ENCODE peak calls at places on chromosome 18, in four cellular contexts. H is BJ, S is AG09309, P is ovary. F is an unnamed sample.

GRCh38 chr18:5058768-5059539 is 138.1 kb downstream of the AKAIN1 start:
- DNase-seq in S (no peak), H (no peak), P (no peak), F (no peak)

GRCh38 chr18:57789105-57789504 is 14.0 kb downstream of the ATP8B1 start:
- DNase-seq in H (no peak), S (no peak), P (no peak), F (peak)

GRCh38 chr18:77057043-77057442 is 75.5 kb downstream of the MBP start:
- DNase-seq in S (no peak), H (no peak), P (no peak), F (no peak)

GRCh38 chr18:36706313-36706881 is 122.4 kb downstream of the TPGS2 start:
- DNase-seq in H (no peak), P (no peak), S (no peak), F (peak)

GRCh38 chr18:304887-305529 is 37.2 kb upstream of the THOC1 start:
- DNase-seq in H (no peak), P (no peak), S (no peak), F (no peak)

GRCh38 chr18:3713166-3713565 is 263.2 kb downstream of the TGIF1 start:
- DNase-seq in P (no peak), H (no peak), S (no peak), F (no peak)

GRCh38 chr18:63339920-63340484 is 20.4 kb upstream of the BCL2 start:
- DNase-seq in S (no peak), P (peak), H (no peak), F (no peak)

GRCh38 chr18:68219867-68220266 is 495.0 kb downstream of the TMX3 start:
- DNase-seq in P (no peak), S (peak), H (peak), F (no peak)

GRCh38 chr18:48622911-48623431 is 84.1 kb downstream of the CTIF start:
- DNase-seq in H (no peak), S (no peak), P (no peak), F (peak)

GRCh38 chr18:63725682-63726480 is 23.1 kb downstream of the SERPINB11 start:
- DNase-seq in P (no peak), S (no peak), H (no peak), F (peak)

GRCh38 chr18:57913686-57914085 is 110.6 kb upstream of the ATP8B1 start:
- DNase-seq in H (no peak), S (no peak), P (no peak), F (no peak)

GRCh38 chr18:53153281-53153680 is 813.3 kb downstream of the DCC start:
- DNase-seq in P (no peak), S (no peak), H (no peak), F (no peak)

GRCh38 chr18:48786621-48787522 is 163.9 kb downstream of the SMAD7 start:
- DNase-seq in H (no peak), S (no peak), P (no peak), F (no peak)

GRCh38 chr18:9147440-9148238 is 11.1 kb downstream of the ANKRD12 start:
- DNase-seq in P (peak), S (peak), H (peak), F (peak)

DNA sequence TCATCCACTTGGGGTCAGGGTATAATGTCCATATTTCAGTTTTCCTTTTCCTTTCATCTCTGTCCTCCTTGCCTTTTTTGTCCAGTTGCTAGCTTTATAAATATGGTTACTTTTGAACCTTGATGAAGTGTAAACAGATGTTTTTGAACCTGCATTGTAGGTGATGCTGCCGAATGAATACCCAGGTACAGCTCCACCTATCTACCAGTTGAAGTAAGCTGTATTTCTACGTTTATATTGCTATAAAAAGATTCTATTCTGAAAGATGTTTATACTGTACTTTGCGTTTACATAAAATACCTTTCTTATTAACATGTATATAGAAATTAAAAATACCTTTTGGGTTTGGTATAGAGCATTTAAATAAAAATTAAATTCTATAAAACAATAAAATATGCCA is 2.2 kb downstream of the IMPACT start:
- DNase-seq in S (no peak), P (no peak), H (no peak), F (no peak)
- TF ChIP-seq CTCF in S (no peak), P (no peak), H (no peak), F (peak)

DNA sequence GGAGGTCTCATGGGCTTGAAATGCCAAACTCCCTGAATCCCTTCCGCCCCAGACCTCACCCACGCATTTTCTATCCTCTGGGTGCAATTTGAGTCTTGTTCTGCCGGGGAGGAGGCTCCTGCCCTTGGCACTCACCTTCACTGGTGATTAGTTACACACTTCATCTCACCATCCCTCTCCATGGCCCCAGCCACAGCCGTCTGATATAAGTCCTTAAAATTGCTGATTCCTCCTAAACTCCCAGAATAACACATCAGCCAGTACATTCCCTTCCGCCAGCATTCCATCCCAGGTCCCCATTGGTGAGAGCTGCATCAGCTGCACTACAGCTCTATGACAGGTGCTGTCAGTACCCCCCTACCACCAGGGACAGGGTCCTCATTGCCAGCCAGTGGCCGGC is 3.9 kb downstream of the TIMM21 start:
- DNase-seq in P (no peak), H (no peak), S (no peak), F (no peak)
- H3K4me3 ChIP-seq in P (no peak), H (no peak), S (no peak), F (no peak)

GRCh38 chr18:12278765-12279682 is 24.9 kb downstream of the CIDEA start:
- DNase-seq in H (peak), S (peak), P (peak), F (peak)
- TF ChIP-seq CTCF in H (no peak), S (peak), P (peak), F (no peak)

GRCh38 chr18:34985963-34986362 is 55.2 kb upstream of the MAPRE2 start:
- DNase-seq in P (no peak), H (no peak), S (no peak), F (no peak)
- H3K4me3 ChIP-seq in P (no peak), H (no peak), S (no peak), F (no peak)

F was measured in astrocyte of the cerebellum.